ENCODE peak calls at places on chromosome 10, in seven cellular contexts. One of them, this sample, is unnamed.

GRCh38 chr10:13987472-13987871 is 343.3 kb downstream of the FRMD4A start:
- DNase-seq in H1: no peak
- DNase-seq in H9: no peak
- DNase-seq in trophoblast cell: no peak
- DNase-seq in mesenchymal stem cell: peak
- DNase-seq in mesendoderm: no peak
- DNase-seq in neuronal stem cell: no peak
- DNase-seq in this sample: peak

GRCh38 chr10:1074063-1074747 is 18.0 kb downstream of the WDR37 start:
- DNase-seq in trophoblast cell: no peak
- DNase-seq in mesenchymal stem cell: no peak
- DNase-seq in mesendoderm: peak
- DNase-seq in H9: no peak
- DNase-seq in H1: peak
- DNase-seq in neuronal stem cell: no peak
- DNase-seq in this sample: no peak

GRCh38 chr10:6665847-6666246 is 85.8 kb upstream of the PRKCQ start:
- DNase-seq in mesendoderm: no peak
- DNase-seq in H9: no peak
- DNase-seq in trophoblast cell: no peak
- DNase-seq in mesenchymal stem cell: no peak
- DNase-seq in neuronal stem cell: no peak
- DNase-seq in H1: no peak
- DNase-seq in this sample: no peak

GRCh38 chr10:8316284-8316683 is 261.8 kb downstream of the GATA3 start:
- DNase-seq in H9: no peak
- DNase-seq in mesenchymal stem cell: no peak
- DNase-seq in neuronal stem cell: no peak
- DNase-seq in trophoblast cell: no peak
- DNase-seq in mesendoderm: no peak
- DNase-seq in H1: no peak
- DNase-seq in this sample: no peak

GRCh38 chr10:48453451-48454301 is 147.2 kb downstream of the MAPK8 start:
- DNase-seq in neuronal stem cell: no peak
- DNase-seq in H1: peak
- DNase-seq in H9: no peak
- DNase-seq in mesenchymal stem cell: no peak
- DNase-seq in trophoblast cell: no peak
- DNase-seq in mesendoderm: no peak
- DNase-seq in this sample: no peak

GRCh38 chr10:89887830-89888229 is 186.4 kb downstream of the KIF20B start:
- DNase-seq in H9: no peak
- DNase-seq in mesenchymal stem cell: no peak
- DNase-seq in H1: no peak
- DNase-seq in mesendoderm: no peak
- DNase-seq in neuronal stem cell: no peak
- DNase-seq in trophoblast cell: no peak
- DNase-seq in this sample: no peak

GRCh38 chr10:122301055-122301810 is 30.1 kb downstream of the BTBD16 start:
- DNase-seq in mesendoderm: no peak
- DNase-seq in H1: no peak
- DNase-seq in H9: no peak
- DNase-seq in trophoblast cell: no peak
- DNase-seq in neuronal stem cell: no peak
- DNase-seq in mesenchymal stem cell: peak
- DNase-seq in this sample: peak

GRCh38 chr10:44925224-44925623 is 14.1 kb downstream of the TMEM72 start:
- DNase-seq in mesenchymal stem cell: no peak
- DNase-seq in trophoblast cell: no peak
- DNase-seq in H1: peak
- DNase-seq in mesendoderm: peak
- DNase-seq in H9: peak
- DNase-seq in neuronal stem cell: peak
- DNase-seq in this sample: peak

GRCh38 chr10:85446852-85447251 is 919.7 kb downstream of the GRID1 start:
- DNase-seq in mesendoderm: no peak
- DNase-seq in mesenchymal stem cell: peak
- DNase-seq in H1: no peak
- DNase-seq in H9: no peak
- DNase-seq in neuronal stem cell: no peak
- DNase-seq in trophoblast cell: no peak
- DNase-seq in this sample: no peak

GRCh38 chr10:78210548-78210947 is 176.9 kb downstream of the RPS24 start:
- DNase-seq in H1: no peak
- DNase-seq in mesendoderm: no peak
- DNase-seq in H9: no peak
- DNase-seq in neuronal stem cell: no peak
- DNase-seq in mesenchymal stem cell: no peak
- DNase-seq in trophoblast cell: no peak
- DNase-seq in this sample: no peak

GRCh38 chr10:126049741-126050140 is 153.4 kb downstream of the FANK1 start:
- DNase-seq in H1: no peak
- DNase-seq in H9: no peak
- DNase-seq in mesenchymal stem cell: peak
- DNase-seq in trophoblast cell: no peak
- DNase-seq in neuronal stem cell: no peak
- DNase-seq in mesendoderm: peak
- DNase-seq in this sample: peak

GRCh38 chr10:126671402-126671975 is 996 bp upstream of the C10orf90 start:
- DNase-seq in trophoblast cell: no peak
- DNase-seq in H1: no peak
- DNase-seq in neuronal stem cell: no peak
- DNase-seq in mesenchymal stem cell: no peak
- DNase-seq in mesendoderm: peak
- DNase-seq in H9: no peak
- DNase-seq in this sample: no peak

DNA sequence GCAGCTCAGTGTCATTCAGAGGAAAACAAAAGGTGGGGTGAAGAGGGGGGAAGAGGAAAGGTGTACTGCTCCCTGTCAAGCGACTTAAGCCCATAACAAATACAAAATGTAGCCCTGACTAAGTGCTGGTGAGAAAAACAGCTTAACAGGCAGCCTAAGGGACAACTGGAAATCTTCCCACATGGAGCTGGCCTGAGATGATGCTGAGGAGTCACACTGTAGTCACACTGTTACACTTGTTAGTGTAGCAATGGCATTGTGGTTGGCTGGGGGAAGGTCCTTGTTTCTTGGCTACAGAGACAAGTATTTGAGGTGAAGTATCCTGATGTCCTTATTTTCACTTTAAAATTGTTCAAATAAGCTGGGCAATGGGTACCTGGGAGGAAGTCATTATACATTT is 135.4 kb downstream of the USP6NL start:
- DNase-seq in H1: no peak
- DNase-seq in neuronal stem cell: no peak
- DNase-seq in mesenchymal stem cell: no peak
- DNase-seq in trophoblast cell: no peak
- DNase-seq in mesendoderm: peak
- DNase-seq in H9: no peak
- DNase-seq in this sample: no peak
- H2AK5ac ChIP-seq in H1: no peak
- H2AK5ac ChIP-seq in neuronal stem cell: no peak
- H2AK5ac ChIP-seq in mesenchymal stem cell: no peak
- H2AK5ac ChIP-seq in trophoblast cell: peak
- H2AK5ac ChIP-seq in mesendoderm: no peak
- H2AK5ac ChIP-seq in H9: no peak
- H2AK5ac ChIP-seq in this sample: no peak

DNA sequence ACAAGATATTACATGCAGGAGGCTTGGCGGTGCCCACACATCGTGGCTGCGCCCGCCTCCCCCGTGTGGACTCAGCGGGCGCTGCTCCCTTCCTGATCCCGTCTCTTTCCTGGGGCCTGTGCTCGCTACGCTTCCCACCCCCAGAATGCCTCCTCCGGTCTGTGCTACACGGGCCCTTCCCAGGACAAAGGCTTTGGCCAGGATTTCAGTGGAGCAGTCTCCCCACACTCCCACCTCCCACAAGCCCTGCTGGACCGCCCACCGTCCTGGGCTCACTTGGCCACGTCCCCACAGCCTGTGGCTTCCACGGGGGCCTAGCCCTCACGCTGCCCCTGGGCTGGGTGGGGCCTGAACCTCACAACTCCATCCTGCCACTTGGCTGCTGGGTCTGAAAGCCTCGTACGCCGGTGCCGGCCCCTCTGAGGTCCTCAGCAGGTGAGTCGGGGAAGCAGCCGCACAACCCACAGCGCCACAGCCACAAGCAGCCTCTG is 17.3 kb downstream of the CFAP46 start:
- DNase-seq in H1: no peak
- DNase-seq in mesendoderm: no peak
- DNase-seq in neuronal stem cell: no peak
- DNase-seq in trophoblast cell: no peak
- DNase-seq in mesenchymal stem cell: no peak
- DNase-seq in H9: no peak
- DNase-seq in this sample: no peak
- H2AK5ac ChIP-seq in H1: no peak
- H2AK5ac ChIP-seq in mesendoderm: no peak
- H2AK5ac ChIP-seq in neuronal stem cell: peak
- H2AK5ac ChIP-seq in trophoblast cell: no peak
- H2AK5ac ChIP-seq in mesenchymal stem cell: no peak
- H2AK5ac ChIP-seq in H9: no peak
- H2AK5ac ChIP-seq in this sample: no peak

GRCh38 chr10:75229961-75230360 is 5.8 kb downstream of the COMTD1 start:
- DNase-seq in H9: no peak
- DNase-seq in H1: no peak
- DNase-seq in mesenchymal stem cell: peak
- DNase-seq in trophoblast cell: no peak
- DNase-seq in mesendoderm: no peak
- DNase-seq in neuronal stem cell: no peak
- DNase-seq in this sample: peak

GRCh38 chr10:75226656-75227055 is 9.1 kb downstream of the COMTD1 start:
- DNase-seq in mesendoderm: peak
- DNase-seq in trophoblast cell: no peak
- DNase-seq in mesenchymal stem cell: no peak
- DNase-seq in H9: no peak
- DNase-seq in neuronal stem cell: peak
- DNase-seq in H1: no peak
- DNase-seq in this sample: no peak

GRCh38 chr10:75228834-75229233 is 6.9 kb downstream of the COMTD1 start:
- DNase-seq in H9: no peak
- DNase-seq in mesenchymal stem cell: no peak
- DNase-seq in trophoblast cell: no peak
- DNase-seq in neuronal stem cell: no peak
- DNase-seq in H1: no peak
- DNase-seq in mesendoderm: no peak
- DNase-seq in this sample: no peak

GRCh38 chr10:75226055-75226454 is 9.7 kb downstream of the COMTD1 start:
- DNase-seq in mesenchymal stem cell: peak
- DNase-seq in H9: no peak
- DNase-seq in neuronal stem cell: no peak
- DNase-seq in H1: no peak
- DNase-seq in trophoblast cell: no peak
- DNase-seq in mesendoderm: no peak
- DNase-seq in this sample: no peak

DNA sequence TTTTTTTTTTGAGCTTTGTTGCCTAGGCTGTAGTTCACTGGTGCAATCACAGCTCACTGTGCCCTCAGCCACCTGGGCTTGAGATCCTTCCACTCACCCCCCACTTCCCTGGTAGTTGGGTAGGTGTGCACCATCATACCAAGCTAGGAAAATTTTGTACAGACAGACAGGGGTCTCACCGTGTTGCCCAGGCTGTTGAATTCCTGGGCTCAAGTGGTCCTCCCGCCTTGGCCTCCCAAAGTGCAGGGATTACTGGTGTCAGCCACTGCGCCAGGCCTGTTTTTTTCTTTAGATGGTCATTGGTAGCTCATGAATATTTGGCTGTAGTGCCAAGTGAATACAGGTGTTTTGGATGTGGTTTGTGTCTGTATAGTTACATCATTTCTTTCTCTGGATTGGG is 7.5 kb downstream of the COMTD1 start:
- DNase-seq in neuronal stem cell: no peak
- DNase-seq in trophoblast cell: no peak
- DNase-seq in mesenchymal stem cell: no peak
- DNase-seq in H9: no peak
- DNase-seq in H1: no peak
- DNase-seq in mesendoderm: no peak
- DNase-seq in this sample: no peak
- H2AK5ac ChIP-seq in neuronal stem cell: no peak
- H2AK5ac ChIP-seq in trophoblast cell: no peak
- H2AK5ac ChIP-seq in mesenchymal stem cell: no peak
- H2AK5ac ChIP-seq in H9: no peak
- H2AK5ac ChIP-seq in H1: no peak
- H2AK5ac ChIP-seq in mesendoderm: no peak
- H2AK5ac ChIP-seq in this sample: no peak

GRCh38 chr10:43173120-43173519 is 34.9 kb downstream of the CSGALNACT2 start:
- DNase-seq in mesenchymal stem cell: no peak
- DNase-seq in trophoblast cell: no peak
- DNase-seq in mesendoderm: peak
- DNase-seq in H1: no peak
- DNase-seq in neuronal stem cell: no peak
- DNase-seq in H9: no peak
- DNase-seq in this sample: no peak

GRCh38 chr10:43166879-43167490 is 28.7 kb downstream of the CSGALNACT2 start:
- DNase-seq in mesendoderm: no peak
- DNase-seq in neuronal stem cell: no peak
- DNase-seq in trophoblast cell: no peak
- DNase-seq in H1: no peak
- DNase-seq in H9: no peak
- DNase-seq in mesenchymal stem cell: no peak
- DNase-seq in this sample: no peak

GRCh38 chr10:43172645-43173044 is 34.4 kb downstream of the CSGALNACT2 start:
- DNase-seq in mesenchymal stem cell: no peak
- DNase-seq in neuronal stem cell: no peak
- DNase-seq in H9: no peak
- DNase-seq in mesendoderm: no peak
- DNase-seq in trophoblast cell: no peak
- DNase-seq in H1: no peak
- DNase-seq in this sample: no peak

GRCh38 chr10:43166207-43166878 is 28.1 kb downstream of the CSGALNACT2 start:
- DNase-seq in mesenchymal stem cell: no peak
- DNase-seq in trophoblast cell: no peak
- DNase-seq in neuronal stem cell: no peak
- DNase-seq in mesendoderm: no peak
- DNase-seq in H1: no peak
- DNase-seq in H9: no peak
- DNase-seq in this sample: peak

GRCh38 chr10:43170491-43170890 is 32.2 kb downstream of the CSGALNACT2 start:
- DNase-seq in mesenchymal stem cell: peak
- DNase-seq in neuronal stem cell: no peak
- DNase-seq in mesendoderm: peak
- DNase-seq in H9: no peak
- DNase-seq in H1: no peak
- DNase-seq in trophoblast cell: no peak
- DNase-seq in this sample: peak
- H2AK5ac ChIP-seq in mesenchymal stem cell: no peak
- H2AK5ac ChIP-seq in neuronal stem cell: no peak
- H2AK5ac ChIP-seq in mesendoderm: no peak
- H2AK5ac ChIP-seq in H9: no peak
- H2AK5ac ChIP-seq in H1: no peak
- H2AK5ac ChIP-seq in trophoblast cell: no peak
- H2AK5ac ChIP-seq in this sample: no peak